ENCODE peak calls at places on chromosomes 16 and 17, in five cellular contexts. One of them, this sample, is unnamed.
A peak's percentile ranks its signal among the peaks of the same experiment; 100 is the strongest.

GRCh38 chr17:59298512-59298911 is 32.9 kb upstream of the YPEL2 start:
- DNase-seq in upper lobe of right lung: no peak
- DNase-seq in stomach: no peak
- DNase-seq in tibial artery: no peak
- DNase-seq in fibroblast of lung: no peak
- DNase-seq in this sample: no peak

GRCh38 chr17:19546289-19547065 is 12.8 kb downstream of the SLC47A1 start:
- DNase-seq in stomach: peak; percentile 43
- DNase-seq in upper lobe of right lung: peak; percentile 73
- DNase-seq in tibial artery: peak; percentile 77
- DNase-seq in fibroblast of lung: no peak
- DNase-seq in this sample: no peak

GRCh38 chr16:87160218-87160617 is 157.0 kb downstream of the C16orf95 start:
- DNase-seq in stomach: no peak
- DNase-seq in tibial artery: no peak
- DNase-seq in upper lobe of right lung: peak; percentile 42
- DNase-seq in fibroblast of lung: peak; percentile 5
- DNase-seq in this sample: no peak

GRCh38 chr16:27748868-27749546 is 199.1 kb downstream of the KATNIP start:
- DNase-seq in upper lobe of right lung: no peak
- DNase-seq in stomach: no peak
- DNase-seq in tibial artery: no peak
- DNase-seq in fibroblast of lung: peak; percentile 77
- DNase-seq in this sample: peak; percentile 38

GRCh38 chr16:7431723-7432122 is 99.1 kb downstream of the RBFOX1 start:
- DNase-seq in stomach: no peak
- DNase-seq in upper lobe of right lung: no peak
- DNase-seq in tibial artery: no peak
- DNase-seq in fibroblast of lung: no peak
- DNase-seq in this sample: no peak

GRCh38 chr16:84829168-84829965 is 9.6 kb downstream of the CRISPLD2 start:
- DNase-seq in stomach: no peak
- DNase-seq in tibial artery: peak; percentile 89
- DNase-seq in fibroblast of lung: peak; percentile 93
- DNase-seq in upper lobe of right lung: no peak
- DNase-seq in this sample: peak; percentile 65

GRCh38 chr17:10762037-10762436 is 32.2 kb upstream of the TMEM220 start:
- DNase-seq in stomach: no peak
- DNase-seq in tibial artery: no peak
- DNase-seq in fibroblast of lung: no peak
- DNase-seq in upper lobe of right lung: no peak
- DNase-seq in this sample: no peak

GRCh38 chr17:80421381-80422090 is 6.6 kb downstream of the ENDOV start:
- DNase-seq in tibial artery: no peak
- DNase-seq in upper lobe of right lung: no peak
- DNase-seq in fibroblast of lung: no peak
- DNase-seq in stomach: no peak
- DNase-seq in this sample: no peak

GRCh38 chr17:38456031-38456815 is 28.0 kb downstream of the ARHGAP23 start:
- DNase-seq in fibroblast of lung: no peak
- DNase-seq in upper lobe of right lung: no peak
- DNase-seq in tibial artery: no peak
- DNase-seq in stomach: no peak
- DNase-seq in this sample: no peak

GRCh38 chr16:31477220-31478216 is 5.4 kb upstream of the SLC5A2 start:
- DNase-seq in upper lobe of right lung: peak; percentile 93
- DNase-seq in stomach: peak; percentile 86
- DNase-seq in fibroblast of lung: no peak
- DNase-seq in tibial artery: no peak
- DNase-seq in this sample: no peak

GRCh38 chr17:27495460-27495859 is 39.2 kb downstream of the KSR1 start:
- DNase-seq in upper lobe of right lung: no peak
- DNase-seq in fibroblast of lung: no peak
- DNase-seq in stomach: no peak
- DNase-seq in tibial artery: no peak
- DNase-seq in this sample: no peak

GRCh38 chr16:4805231-4805630 is 2.8 kb upstream of the ROGDI start:
- DNase-seq in stomach: no peak
- DNase-seq in tibial artery: no peak
- DNase-seq in fibroblast of lung: no peak
- DNase-seq in upper lobe of right lung: no peak
- DNase-seq in this sample: no peak
- TF ChIP-seq CTCF in stomach: no peak
- TF ChIP-seq CTCF in tibial artery: no peak
- TF ChIP-seq CTCF in fibroblast of lung: no peak
- TF ChIP-seq CTCF in upper lobe of right lung: no peak
- TF ChIP-seq CTCF in this sample: no peak

DNA sequence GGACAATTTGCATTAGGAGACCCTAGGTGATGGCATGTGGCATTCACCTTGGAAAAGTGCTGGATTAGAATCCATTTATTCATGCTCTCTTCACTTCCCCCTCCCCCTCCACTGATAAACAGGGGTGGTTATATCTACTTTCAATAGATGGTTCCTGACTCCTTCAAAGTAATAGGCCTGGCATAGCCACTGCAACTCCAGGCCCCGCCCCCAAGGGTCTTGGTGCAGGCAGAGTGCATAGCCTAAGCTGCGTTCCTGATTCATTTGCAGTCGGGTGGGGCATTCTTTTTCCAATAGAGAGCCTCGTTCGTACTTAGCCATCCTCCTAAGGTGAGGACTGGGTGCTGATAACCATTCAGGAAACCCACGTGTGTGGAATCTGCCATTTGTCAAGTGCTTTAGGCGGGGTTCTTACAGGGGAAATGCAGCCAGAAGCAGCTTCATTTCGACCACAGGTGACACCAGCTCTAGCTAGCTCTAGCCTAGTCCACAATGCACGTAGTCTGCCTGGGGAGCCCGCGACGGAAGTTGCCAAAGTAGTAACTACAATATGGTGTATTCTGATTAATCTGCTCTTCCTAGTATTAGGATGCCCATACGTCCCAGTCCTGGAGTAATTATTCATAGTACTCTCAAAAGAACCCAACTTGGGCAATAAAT is 11.1 kb downstream of the UBE2O start:
- DNase-seq in tibial artery: no peak
- DNase-seq in fibroblast of lung: no peak
- DNase-seq in stomach: no peak
- DNase-seq in upper lobe of right lung: no peak
- DNase-seq in this sample: no peak
- H3K4me1 ChIP-seq in tibial artery: peaks cover 5% of the 10 kb centered on the region
- H3K4me1 ChIP-seq in fibroblast of lung: peaks cover 17% of the 10 kb centered on the region
- H3K4me1 ChIP-seq in stomach: peaks cover 18% of the 10 kb centered on the region
- H3K4me1 ChIP-seq in upper lobe of right lung: peaks cover 12% of the 10 kb centered on the region
- H3K4me1 ChIP-seq in this sample: peaks cover 2% of the 10 kb centered on the region

DNA sequence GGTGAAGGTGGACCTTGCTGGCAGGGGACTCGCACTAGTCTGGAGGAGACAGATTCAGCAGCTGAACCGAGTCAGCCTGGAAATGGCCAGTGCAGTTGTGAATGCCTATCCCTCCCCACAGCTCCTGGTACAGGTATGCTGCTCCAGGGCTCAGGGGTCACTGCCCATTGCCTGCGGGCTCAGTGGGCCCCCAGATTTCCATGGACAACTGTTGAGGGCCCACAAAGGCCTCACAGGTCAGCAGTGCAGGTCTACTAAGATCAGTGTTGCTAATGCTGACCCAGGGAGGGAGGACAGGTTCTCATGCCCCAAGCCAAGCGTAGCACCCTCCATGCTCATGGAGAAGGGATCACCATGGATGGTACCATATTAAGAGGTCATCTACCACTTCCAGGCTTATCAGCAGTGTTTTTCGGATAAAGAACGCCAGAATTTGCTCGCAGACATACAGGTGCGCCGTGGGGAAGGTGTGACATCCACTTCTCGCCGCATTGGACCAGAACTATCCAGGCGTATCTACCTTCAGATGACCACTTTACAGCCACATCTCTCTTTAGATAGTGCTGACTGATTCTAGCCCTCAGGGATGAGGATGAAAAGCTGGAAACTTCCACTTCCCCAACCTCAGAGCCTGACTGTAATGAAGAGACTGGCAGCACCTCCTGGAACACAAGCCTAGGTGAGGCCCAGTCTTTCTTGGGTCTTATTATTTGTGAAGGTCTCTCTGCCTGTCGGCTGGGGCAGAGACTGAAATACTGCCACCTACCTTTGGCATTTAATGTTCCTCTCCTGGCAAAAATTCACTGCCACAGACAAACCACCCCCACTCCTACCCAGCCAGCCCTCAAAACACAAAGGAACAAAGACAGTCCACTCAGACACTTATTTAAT is 7.6 kb downstream of the EME1 start:
- DNase-seq in upper lobe of right lung: no peak
- DNase-seq in fibroblast of lung: no peak
- DNase-seq in stomach: no peak
- DNase-seq in tibial artery: no peak
- DNase-seq in this sample: no peak
- TF ChIP-seq CTCF in upper lobe of right lung: no peak
- TF ChIP-seq CTCF in fibroblast of lung: no peak
- TF ChIP-seq CTCF in stomach: no peak
- TF ChIP-seq CTCF in tibial artery: no peak
- TF ChIP-seq CTCF in this sample: no peak

DNA sequence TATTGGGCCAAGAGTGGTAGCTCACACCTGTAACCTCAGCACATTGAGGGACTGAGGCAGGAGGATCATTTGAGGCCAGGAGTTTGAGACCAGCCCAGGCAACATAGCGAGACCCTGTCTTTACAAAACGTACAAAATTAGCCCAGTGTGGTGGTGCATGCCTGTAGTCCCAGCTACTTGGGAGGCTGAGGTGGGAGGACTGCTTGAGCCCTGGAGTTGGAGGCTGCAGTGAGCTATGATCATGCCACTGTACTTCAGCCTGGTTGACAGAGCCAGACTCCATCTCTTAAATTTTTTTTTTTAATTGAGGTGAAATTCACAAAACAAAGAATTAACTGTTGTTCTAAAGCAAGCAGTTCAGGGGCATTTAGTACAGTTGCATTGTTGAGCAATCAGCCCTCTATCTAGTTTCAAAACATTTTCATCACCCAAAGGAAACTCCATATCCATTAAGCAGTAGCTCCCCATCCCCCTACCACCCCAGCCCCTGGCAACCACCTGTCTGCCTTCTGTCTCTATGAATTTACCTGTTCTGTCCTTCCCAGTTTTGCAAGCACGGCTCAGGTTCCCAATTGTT is 15.6 kb downstream of the SNX29 start:
- DNase-seq in tibial artery: no peak
- DNase-seq in fibroblast of lung: no peak
- DNase-seq in upper lobe of right lung: no peak
- DNase-seq in stomach: no peak
- DNase-seq in this sample: no peak
- H3K4me1 ChIP-seq in tibial artery: no peaks in the 10 kb centered on the region
- H3K4me1 ChIP-seq in fibroblast of lung: no peaks in the 10 kb centered on the region
- H3K4me1 ChIP-seq in upper lobe of right lung: peaks cover 24% of the 10 kb centered on the region
- H3K4me1 ChIP-seq in stomach: no peaks in the 10 kb centered on the region
- H3K4me1 ChIP-seq in this sample: no peaks in the 10 kb centered on the region

This sample was measured in ovary.